ENCODE peak calls at places on chromosomes 13 and 19, in eight cellular contexts. O is CD8-positive, alpha-beta T cell; D is left lung; W is PC-3; Y is ascending aorta; H is endodermal cell; M is testis; K is brain microvascular endothelial cell. E is an unnamed sample.

GRCh38 chr13:63184693-63185092 is 1769.0 kb upstream of the PCDH20 start:
- DNase-seq in O (no peak), D (no peak), W (peak; percentile 68), Y (no peak), H (peak; percentile 88), M (no peak), K (peak; percentile 98), E (no peak)

GRCh38 chr13:25977216-25977615 is 74.6 kb downstream of the SHISA2 start:
- DNase-seq in O (no peak), D (no peak), W (no peak), Y (no peak), H (peak; percentile 93), M (no peak), K (no peak), E (no peak)

GRCh38 chr19:422213-422916 is 13.4 kb upstream of the C2CD4C start:
- DNase-seq in O (no peak), D (no peak), W (no peak), Y (no peak), H (no peak), M (no peak), K (no peak), E (no peak)

GRCh38 chr13:45873491-45874360 is 22.2 kb upstream of the SIAH3 start:
- DNase-seq in O (no peak), D (no peak), W (peak; percentile 63), Y (no peak), H (peak; percentile 56), M (no peak), K (no peak), E (no peak)

GRCh38 chr13:101572456-101572855 is 120.0 kb downstream of the ITGBL1 start:
- DNase-seq in O (no peak), D (no peak), W (no peak), Y (no peak), H (no peak), M (no peak), K (peak; percentile 21), E (no peak)

GRCh38 chr19:2422951-2423880 is 4.2 kb downstream of the TIMM13 start:
- DNase-seq in O (no peak), D (no peak), W (no peak), Y (no peak), H (no peak), M (peak; percentile 53), K (no peak), E (no peak)

GRCh38 chr19:16226184-16226591 is 28.5 kb downstream of the AP1M1 start:
- DNase-seq in O (no peak), D (no peak), W (no peak), Y (no peak), H (peak; percentile 34), M (no peak), K (no peak), E (no peak)

GRCh38 chr13:44229371-44230030 is 144.1 kb upstream of the SERP2 start:
- DNase-seq in O (no peak), D (no peak), W (no peak), Y (no peak), H (no peak), M (no peak), K (no peak), E (no peak)

GRCh38 chr13:35470671-35471465 is 5.6 kb downstream of the MAB21L1 start:
- DNase-seq in O (no peak), D (no peak), W (no peak), Y (no peak), H (peak; percentile 86), M (no peak), K (peak; percentile 5), E (no peak)

GRCh38 chr13:50529154-50529882 is 314.2 kb downstream of the DLEU7 start:
- DNase-seq in O (no peak), D (peak; percentile 88), W (peak; percentile 14), Y (no peak), H (peak; percentile 55), M (peak; percentile 65), K (peak; percentile 85), E (peak; percentile 90)

GRCh38 chr19:20482721-20483120 is 82.9 kb downstream of the ZNF737 start:
- DNase-seq in O (peak; percentile 62), D (no peak), W (no peak), Y (no peak), H (peak; percentile 42), M (no peak), K (no peak), E (no peak)

GRCh38 chr19:9934132-9934950 is 2.0 kb downstream of the OLFM2 start:
- DNase-seq in O (peak; percentile 85), D (peak; percentile 47), W (peak; percentile 89), Y (no peak), H (peak; percentile 97), M (peak; percentile 90), K (peak; percentile 72), E (peak; percentile 71)

GRCh38 chr13:99558570-99559180 is 57.4 kb downstream of the TM9SF2 start:
- DNase-seq in O (no peak), D (no peak), W (no peak), Y (no peak), H (no peak), M (no peak), K (no peak), E (no peak)

GRCh38 chr19:16016226-16017137 is 59.8 kb upstream of the TPM4 start:
- DNase-seq in O (no peak), D (no peak), W (no peak), Y (no peak), H (no peak), M (peak; percentile 11), K (no peak), E (no peak)

GRCh38 chr13:102440259-102440936 is 38.5 kb upstream of the FGF14 start:
- DNase-seq in O (no peak), D (no peak), W (no peak), Y (no peak), H (no peak), M (no peak), K (no peak), E (no peak)

GRCh38 chr13:57632276-57633140 is 964 bp downstream of the PCDH17 start:
- DNase-seq in O (no peak), D (no peak), W (no peak), Y (no peak), H (peak; percentile 85), M (peak; percentile 31), K (no peak), E (no peak)

GRCh38 chr19:48798937-48799336 is 11.9 kb downstream of the BCAT2 start:
- DNase-seq in O (no peak), D (no peak), W (no peak), Y (no peak), H (peak; percentile 86), M (no peak), K (peak; percentile 21), E (peak; percentile 13)
- H3K4me3 ChIP-seq in O (no peak overlapping the region), D (no peak overlapping the region), W (no peak overlapping the region), Y (no peak overlapping the region), H (no peak overlapping the region), M (no peak overlapping the region), K (no peak overlapping the region), E (no peak overlapping the region)

GRCh38 chr19:21835429-21835809 is 563 bp downstream of the ZNF43 start:
- DNase-seq in O (no peak), D (peak; percentile 33), W (no peak), Y (no peak), H (no peak), M (peak; percentile 30), K (no peak), E (no peak)

GRCh38 chr19:21835810-21836444 is at the start of gene ZNF43:
- DNase-seq in O (peak; percentile 94), D (peak; percentile 96), W (peak; percentile 46), Y (peak; percentile 93), H (peak; percentile 98), M (peak; percentile 99), K (peak; percentile 97), E (peak; percentile 95)

GRCh38 chr19:21838646-21839045 is 2.7 kb upstream of the ZNF43 start:
- DNase-seq in O (no peak), D (no peak), W (no peak), Y (no peak), H (no peak), M (no peak), K (peak; percentile 2), E (peak; percentile 16)

GRCh38 chr19:21833733-21834132 is 2.2 kb downstream of the ZNF43 start:
- DNase-seq in O (no peak), D (no peak), W (no peak), Y (no peak), H (no peak), M (no peak), K (no peak), E (no peak)
- H3K4me3 ChIP-seq in O (no peak overlapping the region), D (no peak overlapping the region), W (no peak overlapping the region), Y (no peak overlapping the region), H (peak overlapping the region; percentile 53), M (no peak overlapping the region), K (no peak overlapping the region), E (no peak overlapping the region)

GRCh38 chr13:39982745-39983144 is 327.3 kb downstream of the COG6 start:
- DNase-seq in O (no peak), D (no peak), W (no peak), Y (no peak), H (no peak), M (no peak), K (no peak), E (no peak)
- H3K4me3 ChIP-seq in O (no peak overlapping the region), D (no peak overlapping the region), W (no peak overlapping the region), Y (no peak overlapping the region), H (no peak overlapping the region), M (no peak overlapping the region), K (no peak overlapping the region), E (no peak overlapping the region)

GRCh38 chr13:38819053-38819452 is 132.2 kb downstream of the FREM2 start:
- DNase-seq in O (no peak), D (no peak), W (no peak), Y (no peak), H (no peak), M (no peak), K (peak; percentile 2), E (no peak)

GRCh38 chr13:38826182-38826813 is 139.4 kb downstream of the FREM2 start:
- DNase-seq in O (no peak), D (no peak), W (no peak), Y (no peak), H (no peak), M (no peak), K (no peak), E (no peak)

GRCh38 chr13:38819596-38819995 is 132.7 kb downstream of the FREM2 start:
- DNase-seq in O (no peak), D (no peak), W (no peak), Y (no peak), H (no peak), M (no peak), K (no peak), E (no peak)

GRCh38 chr13:38821753-38822551 is 135.1 kb downstream of the FREM2 start:
- DNase-seq in O (no peak), D (no peak), W (no peak), Y (no peak), H (no peak), M (no peak), K (no peak), E (no peak)

GRCh38 chr13:38824342-38824741 is 137.5 kb downstream of the FREM2 start:
- DNase-seq in O (no peak), D (no peak), W (no peak), Y (no peak), H (peak; percentile 64), M (no peak), K (no peak), E (no peak)
- H3K4me3 ChIP-seq in O (no peak overlapping the region), D (no peak overlapping the region), W (no peak overlapping the region), Y (no peak overlapping the region), H (no peak overlapping the region), M (no peak overlapping the region), K (no peak overlapping the region), E (no peak overlapping the region)

DNA sequence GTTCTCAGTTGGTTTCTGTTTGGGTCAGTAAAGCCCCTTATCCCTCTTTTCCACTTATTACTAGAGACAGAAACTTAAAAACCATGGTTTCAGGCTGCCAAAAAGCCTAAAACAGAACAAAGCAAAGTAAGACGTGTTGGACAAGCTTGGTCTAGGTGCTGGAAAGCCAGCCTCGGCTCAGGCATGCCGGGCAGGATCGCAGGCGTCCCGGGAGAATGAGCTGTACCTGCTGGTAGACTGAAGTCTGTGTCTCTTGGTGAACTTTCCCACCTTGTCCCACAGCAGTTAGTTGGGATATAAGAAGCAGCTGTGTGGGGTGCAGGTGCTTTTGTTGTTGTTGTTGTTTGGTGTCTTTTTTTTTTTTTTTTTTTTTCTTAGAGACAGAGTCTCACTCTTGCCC is 20.8 kb downstream of the PRAM1 start:
- DNase-seq in O (no peak), D (no peak), W (no peak), Y (no peak), H (no peak), M (no peak), K (no peak), E (no peak)
- H3K4me3 ChIP-seq in O (no peak overlapping the region), D (no peak overlapping the region), W (no peak overlapping the region), Y (no peak overlapping the region), H (no peak overlapping the region), M (no peak overlapping the region), K (no peak overlapping the region), E (no peak overlapping the region)